ENCODE peak calls at places on chromosomes 6 and 20, in seven cellular contexts. T, L, C, D, I, P and U are unnamed samples.

GRCh38 chr6:136846046-136846445 is 23.7 kb downstream of the PEX7 start:
- DNase-seq in T (peak; percentile 72), L (peak; percentile 60), C (peak; percentile 12), D (peak; percentile 43), I (peak; percentile 55), P (no peak), U (no peak)

GRCh38 chr6:29675561-29675960 is 5.4 kb downstream of the ZFP57 start:
- DNase-seq in T (no peak), L (no peak), C (no peak), D (no peak), I (no peak), P (no peak), U (no peak)

GRCh38 chr20:13105864-13106457 is 97.2 kb downstream of the SPTLC3 start:
- DNase-seq in T (no peak), L (peak; percentile 41), C (no peak), D (no peak), I (peak; percentile 34), P (no peak), U (no peak)

GRCh38 chr20:37356387-37356786 is 10.4 kb downstream of the SRC start:
- DNase-seq in T (peak; percentile 41), L (no peak), C (peak; percentile 46), D (peak; percentile 76), I (no peak), P (no peak), U (peak; percentile 85)

GRCh38 chr20:4084721-4085120 is 69.4 kb upstream of the RNF24 start:
- DNase-seq in T (no peak), L (no peak), C (no peak), D (no peak), I (no peak), P (no peak), U (no peak)

GRCh38 chr20:61734733-61735502 is 330.8 kb downstream of the TAF4 start:
- DNase-seq in T (no peak), L (no peak), C (no peak), D (no peak), I (no peak), P (no peak), U (peak; percentile 25)

GRCh38 chr20:673606-674005 is 2.0 kb downstream of the SCRT2 start:
- DNase-seq in T (no peak), L (no peak), C (no peak), D (no peak), I (no peak), P (no peak), U (no peak)

GRCh38 chr20:872855-873520 is 39.5 kb downstream of the FAM110A start:
- DNase-seq in T (peak; percentile 87), L (no peak), C (no peak), D (no peak), I (no peak), P (no peak), U (no peak)

GRCh38 chr6:42841844-42842584 is 37.4 kb upstream of the RPL7L1 start:
- DNase-seq in T (no peak), L (no peak), C (no peak), D (no peak), I (no peak), P (no peak), U (no peak)

GRCh38 chr6:119612871-119613515 is 263.4 kb upstream of the MAN1A1 start:
- DNase-seq in T (no peak), L (no peak), C (no peak), D (no peak), I (no peak), P (no peak), U (no peak)

GRCh38 chr6:1515280-1515679 is 94.4 kb upstream of the FOXC1 start:
- DNase-seq in T (no peak), L (no peak), C (no peak), D (no peak), I (no peak), P (no peak), U (no peak)

GRCh38 chr6:156359912-156360311 is 417.3 kb upstream of the ARID1B start:
- DNase-seq in T (peak; percentile 90), L (no peak), C (no peak), D (no peak), I (no peak), P (no peak), U (no peak)
- TF ChIP-seq CTCF in T (peak; percentile 69), L (no peak), C (no peak), D (no peak), I (no peak), P (no peak), U (no peak)

GRCh38 chr6:34231566-34232336 is 4.9 kb upstream of the HMGA1 start:
- DNase-seq in T (no peak), L (no peak), C (no peak), D (no peak), I (no peak), P (no peak), U (no peak)
- H3K27ac ChIP-seq in T (no peak overlapping the region), L (no peak overlapping the region), C (peak overlapping the region; percentile 98), D (no peak overlapping the region), I (no peak overlapping the region), P (no peak overlapping the region), U (no peak overlapping the region)

DNA sequence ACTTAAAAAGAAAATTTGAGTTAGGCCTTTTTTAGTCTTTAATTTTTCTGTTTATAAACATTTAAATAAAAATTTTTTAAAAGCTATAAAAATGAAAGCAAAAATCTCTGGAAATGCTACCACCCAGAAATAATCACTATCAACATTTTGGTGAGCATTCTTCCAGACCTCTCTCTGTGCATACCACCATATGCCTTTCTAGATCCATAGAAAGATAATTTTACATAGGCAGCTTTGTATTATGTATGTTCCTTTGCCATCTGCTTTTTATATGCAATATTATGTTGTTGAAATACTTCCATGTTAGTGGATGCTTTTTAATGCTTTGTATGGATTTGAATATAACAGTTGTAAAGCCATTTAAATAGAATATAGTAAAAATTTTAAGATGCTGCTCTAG is 496.7 kb upstream of the HTR1E start:
- DNase-seq in T (no peak), L (no peak), C (no peak), D (no peak), I (no peak), P (no peak), U (no peak)
- TF ChIP-seq CTCF in T (no peak), L (no peak), C (no peak), D (no peak), I (no peak), P (no peak), U (no peak)

DNA sequence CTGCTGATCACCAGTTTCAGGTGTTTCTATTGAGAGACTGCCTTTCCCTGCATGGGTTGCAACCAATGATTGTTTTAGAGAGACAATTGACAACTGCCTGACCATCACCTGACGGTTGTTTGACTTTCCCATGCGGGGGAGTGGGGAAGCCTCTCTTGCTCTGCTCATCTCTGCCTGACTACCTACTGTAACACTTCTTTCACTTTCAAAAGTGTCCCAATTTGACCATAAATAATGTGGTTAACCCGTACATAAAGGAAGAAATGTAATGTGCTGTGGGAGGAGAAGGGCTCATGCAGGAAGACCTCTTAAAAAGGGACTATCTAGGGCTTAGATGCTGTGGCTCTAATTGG is 122.0 kb upstream of the PHACTR1 start:
- DNase-seq in T (no peak), L (peak; percentile 43), C (no peak), D (no peak), I (no peak), P (no peak), U (no peak)
- H3K27ac ChIP-seq in T (no peak overlapping the region), L (peak overlapping the region; percentile 86), C (no peak overlapping the region), D (no peak overlapping the region), I (no peak overlapping the region), P (no peak overlapping the region), U (peak overlapping the region; percentile 47)

GRCh38 chr6:9745966-9746365 is 668.9 kb downstream of the TFAP2A start:
- DNase-seq in T (no peak), L (no peak), C (no peak), D (no peak), I (no peak), P (no peak), U (no peak)

GRCh38 chr6:9745476-9745875 is 669.4 kb downstream of the TFAP2A start:
- DNase-seq in T (no peak), L (no peak), C (no peak), D (no peak), I (no peak), P (no peak), U (no peak)

GRCh38 chr6:9744119-9744518 is 670.8 kb downstream of the TFAP2A start:
- DNase-seq in T (no peak), L (no peak), C (no peak), D (no peak), I (no peak), P (no peak), U (no peak)
- TF ChIP-seq CTCF in T (no peak), L (no peak), C (no peak), D (no peak), I (no peak), P (no peak), U (no peak)

GRCh38 chr20:59987135-59987534 is 28.9 kb downstream of the CDH26 start:
- DNase-seq in T (peak; percentile 41), L (no peak), C (no peak), D (no peak), I (no peak), P (no peak), U (no peak)
- H3K27ac ChIP-seq in T (no peak overlapping the region), L (no peak overlapping the region), C (peak overlapping the region; percentile 71), D (no peak overlapping the region), I (no peak overlapping the region), P (no peak overlapping the region), U (no peak overlapping the region)

DNA sequence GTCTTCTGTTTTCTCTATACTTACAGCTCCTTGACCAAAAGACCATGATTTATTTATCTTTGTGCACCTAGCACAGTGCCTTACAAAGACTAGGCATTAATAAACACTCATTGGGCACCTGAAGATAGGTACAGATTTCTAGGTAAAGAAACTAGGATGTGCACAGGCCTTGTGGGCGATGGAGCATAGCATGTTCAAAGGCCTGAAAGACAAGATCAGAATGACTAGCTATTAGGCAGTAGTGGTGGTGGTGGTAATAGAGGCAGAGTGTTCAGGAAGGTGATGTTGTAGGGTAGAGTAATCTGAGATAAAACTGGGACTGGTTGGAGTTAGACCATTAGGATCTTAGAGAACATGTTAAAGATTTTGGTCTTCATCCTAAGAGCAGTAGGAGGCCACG is 3.9 kb downstream of the TXLNB start:
- DNase-seq in T (no peak), L (peak; percentile 70), C (no peak), D (no peak), I (no peak), P (no peak), U (no peak)
- TF ChIP-seq CTCF in T (no peak), L (no peak), C (no peak), D (no peak), I (no peak), P (no peak), U (no peak)